ENCODE peak calls at places on chromosomes 16 and 17, in nine cellular contexts. P is left ventricle myocardium inferior; B is neural progenitor cell; J is cardiac muscle cell; V is prostate gland; S is H9; O is Peyer's patch; G is effector memory CD4-positive, alpha-beta T cell; R is tibial nerve. K is an unnamed sample.

GRCh38 chr16:19785512-19786130 is 67.5 kb downstream of the IQCK start:
- DNase-seq in P (no peak), B (no peak), J (no peak), V (no peak), S (no peak), O (no peak), G (no peak), R (peak; percentile 2), K (no peak)

GRCh38 chr17:1119924-1120323 is 59.9 kb downstream of the ABR start:
- DNase-seq in P (no peak), B (no peak), J (no peak), V (no peak), S (no peak), O (no peak), G (no peak), R (no peak), K (no peak)

GRCh38 chr16:57013902-57014301 is 24.5 kb downstream of the NLRC5 start:
- DNase-seq in P (no peak), B (no peak), J (no peak), V (no peak), S (no peak), O (no peak), G (no peak), R (no peak), K (no peak)

GRCh38 chr17:63140255-63140654 is 174.2 kb downstream of the TANC2 start:
- DNase-seq in P (no peak), B (no peak), J (no peak), V (no peak), S (no peak), O (no peak), G (no peak), R (peak; percentile 27), K (no peak)

GRCh38 chr17:1643999-1644492 is 1.5 kb downstream of the SCARF1 start:
- DNase-seq in P (no peak), B (no peak), J (no peak), V (no peak), S (no peak), O (no peak), G (no peak), R (no peak), K (no peak)

GRCh38 chr16:72291121-72291520 is 119.2 kb upstream of the PMFBP1 start:
- DNase-seq in P (no peak), B (no peak), J (no peak), V (no peak), S (no peak), O (no peak), G (no peak), R (no peak), K (no peak)

GRCh38 chr16:21599994-21600773 is 807 bp downstream of the METTL9 start:
- DNase-seq in P (no peak), B (peak; percentile 82), J (peak; percentile 57), V (peak; percentile 11), S (peak; percentile 33), O (no peak), G (no peak), R (no peak), K (peak; percentile 70)

GRCh38 chr16:9123401-9123800 is 32.0 kb downstream of the HAPSTR1 start:
- DNase-seq in P (no peak), B (no peak), J (no peak), V (no peak), S (no peak), O (no peak), G (no peak), R (no peak), K (no peak)

GRCh38 chr17:34382586-34383224 is 19.7 kb upstream of the CCL1 start:
- DNase-seq in P (no peak), B (no peak), J (no peak), V (no peak), S (peak; percentile 23), O (no peak), G (no peak), R (no peak), K (peak; percentile 49)

GRCh38 chr17:2398655-2399571 is 1.9 kb downstream of the MNT start:
- DNase-seq in P (peak; percentile 56), B (peak; percentile 80), J (peak; percentile 81), V (peak; percentile 61), S (peak; percentile 89), O (peak; percentile 79), G (peak; percentile 41), R (no peak), K (peak; percentile 50)

GRCh38 chr17:45256114-45256966 is 5.6 kb downstream of the SPATA32 start:
- DNase-seq in P (no peak), B (peak; percentile 18), J (no peak), V (no peak), S (peak; percentile 60), O (no peak), G (no peak), R (no peak), K (no peak)

GRCh38 chr16:58755989-58756649 is 22.0 kb upstream of the GOT2 start:
- DNase-seq in P (peak; percentile 62), B (peak; percentile 91), J (peak; percentile 86), V (peak; percentile 77), S (peak; percentile 82), O (peak; percentile 76), G (peak; percentile 61), R (peak; percentile 66), K (peak; percentile 58)

DNA sequence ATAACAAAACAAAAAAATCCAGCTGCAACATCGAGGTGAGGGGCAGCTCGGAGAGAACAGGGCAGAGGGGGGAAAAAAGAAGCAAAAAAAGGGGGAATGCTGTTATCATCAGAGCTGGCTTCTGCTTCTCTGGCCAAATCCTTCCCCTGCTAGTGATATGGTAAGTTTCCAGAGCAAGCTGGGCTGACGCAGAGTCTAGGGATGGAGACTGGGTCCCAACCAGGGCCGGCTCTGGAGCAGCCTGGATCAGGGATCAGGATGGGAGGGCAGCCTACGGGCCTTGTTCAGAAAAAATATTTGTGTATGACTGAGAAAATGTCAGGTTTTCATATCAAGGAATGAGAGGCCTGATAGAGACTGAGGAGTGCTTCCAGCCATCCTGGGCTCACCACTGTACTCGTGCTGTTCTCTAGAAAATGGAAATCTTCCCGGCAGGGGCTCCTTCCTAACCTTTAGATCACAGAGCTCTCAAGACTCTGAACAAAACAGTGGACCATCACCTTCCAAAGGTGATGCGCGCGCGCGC is 726 bp upstream of the C1QTNF1 start:
- DNase-seq in P (no peak), B (no peak), J (no peak), V (no peak), S (no peak), O (peak; percentile 22), G (no peak), R (no peak), K (no peak)
- H3K4me1 ChIP-seq in P (peaks cover 89% of the 10 kb centered on the region), B (peaks cover 9% of the 10 kb centered on the region), J (peaks cover 56% of the 10 kb centered on the region), V (peaks cover 24% of the 10 kb centered on the region), S (no peaks in the 10 kb centered on the region), O (peaks cover 10% of the 10 kb centered on the region), G (peaks cover 13% of the 10 kb centered on the region), R (peaks cover 80% of the 10 kb centered on the region), K (peaks cover 12% of the 10 kb centered on the region)

DNA sequence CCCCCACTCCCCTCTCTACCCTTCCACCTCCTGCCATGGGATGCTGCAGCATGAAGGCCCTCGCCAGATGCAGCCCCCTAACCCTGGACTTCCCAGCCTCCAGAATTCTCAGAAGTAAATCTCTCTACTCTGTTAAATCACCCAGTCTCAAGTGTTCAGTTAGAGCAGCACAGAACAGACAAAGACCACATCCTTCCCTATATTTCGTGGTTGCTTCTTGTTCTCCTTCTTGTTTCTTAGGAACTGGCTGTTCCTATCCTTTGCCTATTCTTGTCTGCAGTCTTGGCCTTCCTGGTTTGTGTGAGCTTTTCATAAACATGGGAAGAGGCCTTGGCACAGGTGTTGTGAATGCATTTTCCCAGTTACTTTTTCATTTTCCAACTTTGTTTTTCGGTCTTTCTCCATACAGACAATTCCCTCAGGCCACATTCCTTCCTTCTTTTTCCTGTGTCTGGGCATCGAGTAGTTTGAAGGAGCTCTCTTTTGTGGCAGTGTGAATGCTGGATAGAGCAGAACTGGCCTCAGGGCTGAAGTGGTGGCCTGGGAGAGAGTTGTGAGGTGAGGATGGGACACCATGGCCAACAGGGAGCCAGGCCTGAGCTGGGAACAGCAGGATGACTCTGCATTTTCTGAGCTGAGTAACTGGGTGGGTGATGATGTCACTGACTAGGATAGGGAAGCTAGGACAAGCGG is 21.1 kb upstream of the KRT17 start:
- DNase-seq in P (no peak), B (no peak), J (no peak), V (no peak), S (no peak), O (no peak), G (no peak), R (no peak), K (no peak)
- H3K27ac ChIP-seq in P (no peak overlapping the region), B (no peak overlapping the region), J (no peak overlapping the region), V (peak overlapping the region; percentile 51), S (no peak overlapping the region), O (no peak overlapping the region), G (no peak overlapping the region), R (no peak overlapping the region), K (no peak overlapping the region)

DNA sequence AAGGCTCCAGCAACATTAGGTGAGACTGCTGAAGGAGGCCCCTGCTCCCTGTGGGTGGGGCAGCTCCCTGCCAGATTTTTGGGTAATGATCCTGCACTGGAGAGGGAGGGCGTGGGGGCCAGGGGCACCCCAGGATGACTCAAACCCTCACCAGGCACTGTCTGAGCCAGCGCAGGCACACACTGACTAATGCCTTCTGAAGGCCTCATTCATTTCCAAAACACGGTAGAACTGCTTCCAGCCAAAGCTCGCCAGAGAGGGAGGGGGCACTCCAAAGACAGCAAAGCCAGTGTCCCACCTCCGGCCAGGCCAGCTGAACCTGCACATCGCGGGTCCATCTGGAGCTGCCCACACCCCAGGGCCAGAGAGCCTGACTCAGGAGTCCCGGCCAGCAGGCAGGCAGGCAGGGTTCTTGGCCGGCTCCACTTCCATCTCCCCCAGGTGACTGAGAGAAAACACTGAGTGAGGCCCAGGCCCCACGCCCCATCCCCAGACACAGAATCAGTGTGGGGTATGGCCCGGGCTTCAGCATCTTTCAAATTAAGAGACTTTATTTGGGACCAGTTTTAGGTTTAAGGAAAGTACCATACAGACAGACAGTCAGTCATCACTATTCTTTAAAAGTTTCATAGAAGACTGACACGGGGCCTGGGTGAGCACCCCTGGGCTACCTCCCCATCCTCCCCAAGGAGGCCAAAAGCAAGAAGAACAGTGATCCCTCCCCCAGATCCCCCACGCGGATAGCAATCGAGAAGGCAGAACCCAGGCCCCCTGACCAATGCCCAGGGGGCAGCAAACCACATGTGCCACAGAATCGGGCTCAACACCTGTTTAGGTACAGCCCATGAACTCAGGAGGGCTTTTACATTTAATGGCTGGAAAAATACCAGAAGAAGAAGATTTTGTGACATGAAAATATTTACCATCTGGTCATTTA is 2.3 kb downstream of the PIEZO1 start:
- DNase-seq in P (no peak), B (no peak), J (no peak), V (no peak), S (no peak), O (no peak), G (no peak), R (no peak), K (no peak)
- H3K4me1 ChIP-seq in P (peaks cover 69% of the 10 kb centered on the region), B (peaks cover 10% of the 10 kb centered on the region), J (peaks cover 17% of the 10 kb centered on the region), V (peaks cover 8% of the 10 kb centered on the region), S (no peaks in the 10 kb centered on the region), O (no peaks in the 10 kb centered on the region), G (peaks cover 65% of the 10 kb centered on the region), R (peaks cover 70% of the 10 kb centered on the region), K (peaks cover 72% of the 10 kb centered on the region)

DNA sequence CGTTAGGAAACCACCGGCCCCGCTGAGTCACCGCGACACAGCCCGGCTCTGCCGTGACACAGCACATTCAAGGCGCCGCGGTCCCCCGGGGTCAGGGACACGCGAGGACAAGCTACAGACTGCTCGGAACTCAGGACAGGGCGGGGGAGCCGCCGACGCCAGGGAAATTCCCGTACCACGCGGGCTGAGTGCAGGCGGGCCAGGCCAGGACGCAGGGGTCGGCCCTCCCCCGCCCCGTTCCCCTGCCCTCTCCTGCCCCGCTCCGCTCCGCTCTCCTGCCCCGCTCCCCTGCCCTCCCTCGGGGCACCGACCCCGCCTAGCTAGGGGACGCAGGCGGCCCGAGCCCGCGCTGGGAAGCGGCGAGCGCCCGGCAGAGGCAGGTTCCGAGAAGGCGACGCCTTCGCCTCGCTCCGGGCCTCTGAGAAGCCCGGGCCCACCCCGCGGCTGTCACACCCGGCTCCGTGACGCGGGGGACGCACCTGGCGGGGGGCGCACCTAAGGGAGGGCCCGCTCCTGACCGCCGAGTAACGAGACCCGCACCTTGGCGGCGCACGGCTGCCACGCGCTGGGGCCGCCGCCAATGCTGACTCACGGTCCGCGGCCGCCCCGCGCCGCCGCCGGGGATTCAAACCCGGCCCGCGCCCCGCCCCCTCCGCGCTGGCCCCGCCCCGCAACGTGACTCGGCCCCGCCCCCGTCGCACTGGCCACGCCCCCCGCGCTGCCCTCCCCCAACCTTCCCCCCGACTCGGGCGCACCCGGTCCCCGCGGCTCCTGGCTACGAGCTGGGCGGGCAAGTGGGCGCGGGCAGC is 27.5 kb downstream of the GNPTG start:
- DNase-seq in P (peak; percentile 88), B (peak; percentile 92), J (peak; percentile 84), V (peak; percentile 55), S (no peak), O (peak; percentile 82), G (peak; percentile 66), R (peak; percentile 45), K (peak; percentile 55)
- H3K27ac ChIP-seq in P (peak overlapping the region; percentile 86), B (no peak overlapping the region), J (no peak overlapping the region), V (no peak overlapping the region), S (no peak overlapping the region), O (peak overlapping the region; percentile 59), G (peak overlapping the region; percentile 58), R (no peak overlapping the region), K (peak overlapping the region; percentile 47)

K was measured in CD4-positive, CD25-positive, alpha-beta regulatory T cell.